ENCODE peak calls at places on chromosomes 5 and 9, in eight cellular contexts. U is H1; J is neural progenitor cell; S is NCI-H460; G is cardiac muscle cell; N is small intestine; Q is stimulated activated CD4-positive, alpha-beta T cell treated with anti-CD3 and anti-CD28 coated beads, Interleukin-2, amount 100 ng/mL, for 48 hours; L is coronary artery. M is an unnamed sample.

GRCh38 chr5:154478224-154478565 is at the start of gene HAND1:
- DNase-seq in U (peak), J (peak), S (peak), G (peak), N (peak), Q (no peak), L (no peak), M (no peak)

GRCh38 chr5:151123897-151124751 is 33.5 kb downstream of the ANXA6 start:
- DNase-seq in U (no peak), J (peak), S (peak), G (no peak), N (peak), Q (peak), L (no peak), M (no peak)

GRCh38 chr9:76655121-76655531 is 109.1 kb upstream of the PCA3 start:
- DNase-seq in U (no peak), J (no peak), S (no peak), G (no peak), N (no peak), Q (no peak), L (no peak), M (no peak)

GRCh38 chr9:35960029-35960655 is 2.2 kb upstream of the OR2S2 start:
- DNase-seq in U (peak), J (no peak), S (no peak), G (no peak), N (peak), Q (no peak), L (no peak), M (no peak)

GRCh38 chr9:27602107-27602836 is 29.0 kb upstream of the C9orf72 start:
- DNase-seq in U (no peak), J (no peak), S (no peak), G (no peak), N (no peak), Q (no peak), L (no peak), M (no peak)

GRCh38 chr5:179765400-179765799 is 28.4 kb upstream of the LTC4S start:
- DNase-seq in U (no peak), J (no peak), S (no peak), G (no peak), N (no peak), Q (no peak), L (no peak), M (no peak)

GRCh38 chr5:175288048-175288621 is 155.8 kb downstream of the DRD1 start:
- DNase-seq in U (no peak), J (no peak), S (no peak), G (no peak), N (no peak), Q (no peak), L (no peak), M (no peak)

GRCh38 chr5:661891-662750 is 31.0 kb downstream of the TPPP start:
- DNase-seq in U (no peak), J (no peak), S (no peak), G (no peak), N (no peak), Q (no peak), L (no peak), M (no peak)

M was measured in progenitor cell of endocrine pancreas.